ENCODE peak calls at places on chromosome 20, in nine cellular contexts. One of them, this sample, is unnamed.
A peak's percentile ranks its signal among the peaks of the same experiment; 100 is the strongest.

GRCh38 chr20:32635764-32636163 is 38.0 kb downstream of the C20orf203 start:
- DNase-seq in right atrium auricular region: no peak
- DNase-seq in OCI-LY7: no peak
- DNase-seq in ovary: no peak
- DNase-seq in uterus: no peak
- DNase-seq in right cardiac atrium: no peak
- DNase-seq in CD4-positive, CD25-positive, alpha-beta regulatory T cell: no peak
- DNase-seq in cardiac muscle cell: peak; percentile 30
- DNase-seq in tibial nerve: no peak
- DNase-seq in this sample: no peak

GRCh38 chr20:3470627-3471396 is at the start of gene ATRN:
- DNase-seq in right atrium auricular region: peak; percentile 84
- DNase-seq in OCI-LY7: no peak
- DNase-seq in ovary: peak; percentile 98
- DNase-seq in uterus: peak; percentile 94
- DNase-seq in right cardiac atrium: peak; percentile 95
- DNase-seq in CD4-positive, CD25-positive, alpha-beta regulatory T cell: peak; percentile 90
- DNase-seq in cardiac muscle cell: peak; percentile 96
- DNase-seq in tibial nerve: peak; percentile 63
- DNase-seq in this sample: peak; percentile 94

GRCh38 chr20:16918366-16918765 is 170.2 kb downstream of the OTOR start:
- DNase-seq in right atrium auricular region: no peak
- DNase-seq in OCI-LY7: no peak
- DNase-seq in ovary: no peak
- DNase-seq in uterus: no peak
- DNase-seq in right cardiac atrium: no peak
- DNase-seq in CD4-positive, CD25-positive, alpha-beta regulatory T cell: no peak
- DNase-seq in cardiac muscle cell: no peak
- DNase-seq in tibial nerve: no peak
- DNase-seq in this sample: no peak

GRCh38 chr20:34717230-34718095 is 13.3 kb downstream of the TP53INP2 start:
- DNase-seq in right atrium auricular region: no peak
- DNase-seq in OCI-LY7: no peak
- DNase-seq in ovary: no peak
- DNase-seq in uterus: no peak
- DNase-seq in right cardiac atrium: no peak
- DNase-seq in CD4-positive, CD25-positive, alpha-beta regulatory T cell: no peak
- DNase-seq in cardiac muscle cell: no peak
- DNase-seq in tibial nerve: no peak
- DNase-seq in this sample: no peak

GRCh38 chr20:53914861-53915458 is 155.4 kb downstream of the BCAS1 start:
- DNase-seq in right atrium auricular region: no peak
- DNase-seq in OCI-LY7: peak; percentile 55
- DNase-seq in ovary: no peak
- DNase-seq in uterus: no peak
- DNase-seq in right cardiac atrium: no peak
- DNase-seq in CD4-positive, CD25-positive, alpha-beta regulatory T cell: no peak
- DNase-seq in cardiac muscle cell: no peak
- DNase-seq in tibial nerve: no peak
- DNase-seq in this sample: peak; percentile 56

GRCh38 chr20:20255104-20255503 is 112.8 kb upstream of the INSM1 start:
- DNase-seq in right atrium auricular region: no peak
- DNase-seq in OCI-LY7: no peak
- DNase-seq in ovary: no peak
- DNase-seq in uterus: no peak
- DNase-seq in right cardiac atrium: no peak
- DNase-seq in CD4-positive, CD25-positive, alpha-beta regulatory T cell: no peak
- DNase-seq in cardiac muscle cell: no peak
- DNase-seq in tibial nerve: no peak
- DNase-seq in this sample: no peak

GRCh38 chr20:8401491-8401890 is 269.4 kb downstream of the PLCB1 start:
- DNase-seq in right atrium auricular region: no peak
- DNase-seq in OCI-LY7: no peak
- DNase-seq in ovary: no peak
- DNase-seq in uterus: no peak
- DNase-seq in right cardiac atrium: no peak
- DNase-seq in CD4-positive, CD25-positive, alpha-beta regulatory T cell: no peak
- DNase-seq in cardiac muscle cell: no peak
- DNase-seq in tibial nerve: no peak
- DNase-seq in this sample: no peak

GRCh38 chr20:14055127-14055742 is 59.9 kb downstream of the MACROD2 start:
- DNase-seq in right atrium auricular region: no peak
- DNase-seq in OCI-LY7: peak; percentile 59
- DNase-seq in ovary: no peak
- DNase-seq in uterus: no peak
- DNase-seq in right cardiac atrium: no peak
- DNase-seq in CD4-positive, CD25-positive, alpha-beta regulatory T cell: peak; percentile 65
- DNase-seq in cardiac muscle cell: peak; percentile 78
- DNase-seq in tibial nerve: no peak
- DNase-seq in this sample: peak; percentile 73

GRCh38 chr20:21571841-21572690 is 58.2 kb upstream of the NKX2-2 start:
- DNase-seq in right atrium auricular region: no peak
- DNase-seq in OCI-LY7: peak; percentile 40
- DNase-seq in ovary: no peak
- DNase-seq in uterus: no peak
- DNase-seq in right cardiac atrium: no peak
- DNase-seq in CD4-positive, CD25-positive, alpha-beta regulatory T cell: peak; percentile 36
- DNase-seq in cardiac muscle cell: peak; percentile 6
- DNase-seq in tibial nerve: no peak
- DNase-seq in this sample: peak; percentile 61

GRCh38 chr20:41119593-41120561 is 17.5 kb upstream of the PLCG1 start:
- DNase-seq in right atrium auricular region: no peak
- DNase-seq in OCI-LY7: no peak
- DNase-seq in ovary: no peak
- DNase-seq in uterus: no peak
- DNase-seq in right cardiac atrium: no peak
- DNase-seq in CD4-positive, CD25-positive, alpha-beta regulatory T cell: no peak
- DNase-seq in cardiac muscle cell: no peak
- DNase-seq in tibial nerve: no peak
- DNase-seq in this sample: no peak
- H3K27ac ChIP-seq in right atrium auricular region: no peak overlapping the region
- H3K27ac ChIP-seq in OCI-LY7: no peak overlapping the region
- H3K27ac ChIP-seq in ovary: no peak overlapping the region
- H3K27ac ChIP-seq in uterus: no peak overlapping the region
- H3K27ac ChIP-seq in right cardiac atrium: no peak overlapping the region
- H3K27ac ChIP-seq in CD4-positive, CD25-positive, alpha-beta regulatory T cell: no peak overlapping the region
- H3K27ac ChIP-seq in cardiac muscle cell: no peak overlapping the region
- H3K27ac ChIP-seq in tibial nerve: peak overlapping the region; percentile 57
- H3K27ac ChIP-seq in this sample: no peak overlapping the region

GRCh38 chr20:56204206-56204605 is 44.3 kb upstream of the MC3R start:
- DNase-seq in right atrium auricular region: no peak
- DNase-seq in OCI-LY7: no peak
- DNase-seq in ovary: no peak
- DNase-seq in uterus: no peak
- DNase-seq in right cardiac atrium: no peak
- DNase-seq in CD4-positive, CD25-positive, alpha-beta regulatory T cell: no peak
- DNase-seq in cardiac muscle cell: no peak
- DNase-seq in tibial nerve: no peak
- DNase-seq in this sample: no peak
- H3K9me3 ChIP-seq in right atrium auricular region: no peaks in the 10 kb centered on the region
- H3K9me3 ChIP-seq in OCI-LY7: peaks cover 15% of the 10 kb centered on the region
- H3K9me3 ChIP-seq in ovary: no peaks in the 10 kb centered on the region
- H3K9me3 ChIP-seq in uterus: no peaks in the 10 kb centered on the region
- H3K9me3 ChIP-seq in right cardiac atrium: peaks cover 7% of the 10 kb centered on the region
- H3K9me3 ChIP-seq in CD4-positive, CD25-positive, alpha-beta regulatory T cell: peaks cover 15% of the 10 kb centered on the region
- H3K9me3 ChIP-seq in cardiac muscle cell: peaks cover 3% of the 10 kb centered on the region
- H3K9me3 ChIP-seq in tibial nerve: no peaks in the 10 kb centered on the region
- H3K9me3 ChIP-seq in this sample: peaks cover 17% of the 10 kb centered on the region

GRCh38 chr20:50113420-50114224 is 672 bp upstream of the UBE2V1 start:
- DNase-seq in right atrium auricular region: no peak
- DNase-seq in OCI-LY7: no peak
- DNase-seq in ovary: no peak
- DNase-seq in uterus: no peak
- DNase-seq in right cardiac atrium: no peak
- DNase-seq in CD4-positive, CD25-positive, alpha-beta regulatory T cell: no peak
- DNase-seq in cardiac muscle cell: no peak
- DNase-seq in tibial nerve: no peak
- DNase-seq in this sample: no peak
- H3K4me1 ChIP-seq in right atrium auricular region: peaks cover 69% of the 10 kb centered on the region
- H3K4me1 ChIP-seq in OCI-LY7: peaks cover 54% of the 10 kb centered on the region
- H3K4me1 ChIP-seq in ovary: peaks cover 10% of the 10 kb centered on the region
- H3K4me1 ChIP-seq in uterus: peaks cover 8% of the 10 kb centered on the region
- H3K4me1 ChIP-seq in right cardiac atrium: peaks cover 24% of the 10 kb centered on the region
- H3K4me1 ChIP-seq in CD4-positive, CD25-positive, alpha-beta regulatory T cell: peaks cover 59% of the 10 kb centered on the region
- H3K4me1 ChIP-seq in cardiac muscle cell: peaks cover 36% of the 10 kb centered on the region
- H3K4me1 ChIP-seq in tibial nerve: peaks cover 65% of the 10 kb centered on the region
- H3K4me1 ChIP-seq in this sample: peaks cover 35% of the 10 kb centered on the region

GRCh38 chr20:2449386-2449785 is 21.2 kb downstream of the SNRPB start:
- DNase-seq in right atrium auricular region: no peak
- DNase-seq in OCI-LY7: no peak
- DNase-seq in ovary: no peak
- DNase-seq in uterus: no peak
- DNase-seq in right cardiac atrium: no peak
- DNase-seq in CD4-positive, CD25-positive, alpha-beta regulatory T cell: no peak
- DNase-seq in cardiac muscle cell: no peak
- DNase-seq in tibial nerve: no peak
- DNase-seq in this sample: no peak
- H3K27ac ChIP-seq in right atrium auricular region: no peak overlapping the region
- H3K27ac ChIP-seq in OCI-LY7: no peak overlapping the region
- H3K27ac ChIP-seq in ovary: no peak overlapping the region
- H3K27ac ChIP-seq in uterus: no peak overlapping the region
- H3K27ac ChIP-seq in right cardiac atrium: no peak overlapping the region
- H3K27ac ChIP-seq in CD4-positive, CD25-positive, alpha-beta regulatory T cell: no peak overlapping the region
- H3K27ac ChIP-seq in cardiac muscle cell: no peak overlapping the region
- H3K27ac ChIP-seq in tibial nerve: no peak overlapping the region
- H3K27ac ChIP-seq in this sample: no peak overlapping the region

GRCh38 chr20:29876911-29877285 is 1380.6 kb upstream of the DEFB115 start:
- DNase-seq in right atrium auricular region: no peak
- DNase-seq in OCI-LY7: no peak
- DNase-seq in ovary: no peak
- DNase-seq in uterus: no peak
- DNase-seq in right cardiac atrium: peak; percentile 10
- DNase-seq in CD4-positive, CD25-positive, alpha-beta regulatory T cell: no peak
- DNase-seq in cardiac muscle cell: no peak
- DNase-seq in tibial nerve: no peak
- DNase-seq in this sample: no peak
- H3K9me3 ChIP-seq in right atrium auricular region: no peaks in the 10 kb centered on the region
- H3K9me3 ChIP-seq in OCI-LY7: no peaks in the 10 kb centered on the region
- H3K9me3 ChIP-seq in ovary: no peaks in the 10 kb centered on the region
- H3K9me3 ChIP-seq in uterus: no peaks in the 10 kb centered on the region
- H3K9me3 ChIP-seq in right cardiac atrium: no peaks in the 10 kb centered on the region
- H3K9me3 ChIP-seq in CD4-positive, CD25-positive, alpha-beta regulatory T cell: peaks cover 47% of the 10 kb centered on the region
- H3K9me3 ChIP-seq in cardiac muscle cell: no peaks in the 10 kb centered on the region
- H3K9me3 ChIP-seq in tibial nerve: no peaks in the 10 kb centered on the region
- H3K9me3 ChIP-seq in this sample: peaks cover 36% of the 10 kb centered on the region

DNA sequence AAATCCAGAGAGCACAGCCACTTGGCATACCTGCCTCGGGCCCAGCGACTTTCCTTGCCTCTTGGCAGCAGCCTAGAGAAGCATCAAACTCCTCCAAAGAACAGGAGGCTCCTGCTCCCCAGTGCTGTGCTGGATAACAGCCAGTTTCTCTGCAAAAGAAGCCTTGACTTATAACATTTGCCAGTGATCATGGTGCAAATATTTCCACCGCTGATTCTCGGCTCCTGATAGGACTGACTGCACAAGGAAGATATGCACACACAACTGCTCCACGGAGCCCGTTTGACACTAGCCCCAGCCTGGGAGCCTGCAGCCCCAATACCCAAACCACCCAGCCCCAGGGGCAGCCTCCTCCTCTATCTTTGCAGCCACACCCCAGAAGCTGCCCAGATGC is 17.5 kb downstream of the ACSS1 start:
- DNase-seq in right atrium auricular region: peak; percentile 70
- DNase-seq in OCI-LY7: no peak
- DNase-seq in ovary: peak; percentile 67
- DNase-seq in uterus: peak; percentile 59
- DNase-seq in right cardiac atrium: peak; percentile 34
- DNase-seq in CD4-positive, CD25-positive, alpha-beta regulatory T cell: no peak
- DNase-seq in cardiac muscle cell: peak; percentile 94
- DNase-seq in tibial nerve: peak; percentile 48
- DNase-seq in this sample: no peak
- H3K4me1 ChIP-seq in right atrium auricular region: peaks cover 99% of the 10 kb centered on the region
- H3K4me1 ChIP-seq in OCI-LY7: peaks cover 45% of the 10 kb centered on the region
- H3K4me1 ChIP-seq in ovary: peaks cover 30% of the 10 kb centered on the region
- H3K4me1 ChIP-seq in uterus: peaks cover 18% of the 10 kb centered on the region
- H3K4me1 ChIP-seq in right cardiac atrium: peaks cover 57% of the 10 kb centered on the region
- H3K4me1 ChIP-seq in CD4-positive, CD25-positive, alpha-beta regulatory T cell: peaks cover 58% of the 10 kb centered on the region
- H3K4me1 ChIP-seq in cardiac muscle cell: no peaks in the 10 kb centered on the region
- H3K4me1 ChIP-seq in tibial nerve: peaks cover 100% of the 10 kb centered on the region
- H3K4me1 ChIP-seq in this sample: peaks cover 32% of the 10 kb centered on the region